ENCODE peak calls at places on chromosomes 7 and 10, in ten cellular contexts. One of them, this sample, is unnamed.

GRCh38 chr7:93115796-93116195 is 2.0 kb downstream of the SAMD9 start:
- DNase-seq in transverse colon: no peak
- DNase-seq in cardiac muscle cell: no peak
- DNase-seq in endothelial cell: no peak
- DNase-seq in CD8-positive, alpha-beta T cell: no peak
- DNase-seq in HCT116: peak; percentile 32
- DNase-seq in vagina: no peak
- DNase-seq in uterus: no peak
- DNase-seq in esophagus squamous epithelium: no peak
- DNase-seq in GM06990: no peak
- DNase-seq in this sample: no peak

GRCh38 chr7:70788276-70788675 is 343.7 kb upstream of the GALNT17 start:
- DNase-seq in GM06990: no peak
- DNase-seq in esophagus squamous epithelium: no peak
- DNase-seq in HCT116: no peak
- DNase-seq in endothelial cell: no peak
- DNase-seq in uterus: no peak
- DNase-seq in transverse colon: no peak
- DNase-seq in cardiac muscle cell: no peak
- DNase-seq in CD8-positive, alpha-beta T cell: no peak
- DNase-seq in vagina: no peak
- DNase-seq in this sample: no peak

GRCh38 chr7:16083931-16084330 is 337.4 kb downstream of the CRPPA start:
- DNase-seq in esophagus squamous epithelium: no peak
- DNase-seq in CD8-positive, alpha-beta T cell: no peak
- DNase-seq in cardiac muscle cell: no peak
- DNase-seq in HCT116: peak; percentile 56
- DNase-seq in endothelial cell: no peak
- DNase-seq in transverse colon: no peak
- DNase-seq in uterus: no peak
- DNase-seq in vagina: no peak
- DNase-seq in GM06990: no peak
- DNase-seq in this sample: no peak

GRCh38 chr7:110539216-110539615 is 551.7 kb upstream of the LRRN3 start:
- DNase-seq in cardiac muscle cell: no peak
- DNase-seq in CD8-positive, alpha-beta T cell: no peak
- DNase-seq in esophagus squamous epithelium: no peak
- DNase-seq in endothelial cell: no peak
- DNase-seq in HCT116: no peak
- DNase-seq in transverse colon: no peak
- DNase-seq in GM06990: no peak
- DNase-seq in uterus: no peak
- DNase-seq in vagina: no peak
- DNase-seq in this sample: no peak

GRCh38 chr10:30431435-30431911 is 2.5 kb upstream of the MAP3K8 start:
- DNase-seq in esophagus squamous epithelium: no peak
- DNase-seq in cardiac muscle cell: no peak
- DNase-seq in uterus: peak; percentile 50
- DNase-seq in transverse colon: peak; percentile 68
- DNase-seq in endothelial cell: no peak
- DNase-seq in HCT116: no peak
- DNase-seq in CD8-positive, alpha-beta T cell: no peak
- DNase-seq in vagina: no peak
- DNase-seq in GM06990: no peak
- DNase-seq in this sample: peak; percentile 41

GRCh38 chr10:107085661-107086525 is 78.6 kb downstream of the SORCS1 start:
- DNase-seq in CD8-positive, alpha-beta T cell: no peak
- DNase-seq in HCT116: no peak
- DNase-seq in vagina: no peak
- DNase-seq in uterus: no peak
- DNase-seq in endothelial cell: no peak
- DNase-seq in transverse colon: no peak
- DNase-seq in GM06990: no peak
- DNase-seq in esophagus squamous epithelium: no peak
- DNase-seq in cardiac muscle cell: no peak
- DNase-seq in this sample: no peak

GRCh38 chr7:34748244-34749039 is 90.4 kb downstream of the NPSR1 start:
- DNase-seq in HCT116: peak; percentile 89
- DNase-seq in CD8-positive, alpha-beta T cell: no peak
- DNase-seq in cardiac muscle cell: no peak
- DNase-seq in GM06990: no peak
- DNase-seq in uterus: no peak
- DNase-seq in esophagus squamous epithelium: no peak
- DNase-seq in endothelial cell: no peak
- DNase-seq in vagina: no peak
- DNase-seq in transverse colon: peak; percentile 80
- DNase-seq in this sample: peak; percentile 81

GRCh38 chr10:2986341-2986933 is 80.9 kb upstream of the PFKP start:
- DNase-seq in GM06990: no peak
- DNase-seq in uterus: no peak
- DNase-seq in endothelial cell: no peak
- DNase-seq in esophagus squamous epithelium: no peak
- DNase-seq in vagina: no peak
- DNase-seq in HCT116: no peak
- DNase-seq in cardiac muscle cell: no peak
- DNase-seq in transverse colon: peak; percentile 49
- DNase-seq in CD8-positive, alpha-beta T cell: no peak
- DNase-seq in this sample: no peak

GRCh38 chr10:59991661-59992060 is 85.3 kb upstream of the CCDC6 start:
- DNase-seq in vagina: no peak
- DNase-seq in esophagus squamous epithelium: no peak
- DNase-seq in GM06990: peak; percentile 5
- DNase-seq in transverse colon: peak; percentile 55
- DNase-seq in HCT116: peak; percentile 56
- DNase-seq in cardiac muscle cell: no peak
- DNase-seq in CD8-positive, alpha-beta T cell: no peak
- DNase-seq in endothelial cell: peak; percentile 4
- DNase-seq in uterus: peak; percentile 20
- DNase-seq in this sample: no peak

GRCh38 chr7:148727501-148728278 is 29.0 kb downstream of the CUL1 start:
- DNase-seq in cardiac muscle cell: no peak
- DNase-seq in CD8-positive, alpha-beta T cell: no peak
- DNase-seq in vagina: no peak
- DNase-seq in uterus: no peak
- DNase-seq in GM06990: no peak
- DNase-seq in endothelial cell: no peak
- DNase-seq in esophagus squamous epithelium: no peak
- DNase-seq in HCT116: no peak
- DNase-seq in transverse colon: no peak
- DNase-seq in this sample: no peak

GRCh38 chr10:1577371-1577770 is 160.0 kb downstream of the ADARB2 start:
- DNase-seq in transverse colon: no peak
- DNase-seq in endothelial cell: no peak
- DNase-seq in HCT116: no peak
- DNase-seq in cardiac muscle cell: no peak
- DNase-seq in vagina: no peak
- DNase-seq in uterus: no peak
- DNase-seq in GM06990: no peak
- DNase-seq in esophagus squamous epithelium: no peak
- DNase-seq in CD8-positive, alpha-beta T cell: no peak
- DNase-seq in this sample: no peak

GRCh38 chr10:102463983-102464382 is 12.6 kb upstream of the C10orf95 start:
- DNase-seq in uterus: no peak
- DNase-seq in CD8-positive, alpha-beta T cell: no peak
- DNase-seq in GM06990: no peak
- DNase-seq in transverse colon: no peak
- DNase-seq in endothelial cell: no peak
- DNase-seq in HCT116: no peak
- DNase-seq in vagina: no peak
- DNase-seq in esophagus squamous epithelium: no peak
- DNase-seq in cardiac muscle cell: no peak
- DNase-seq in this sample: no peak

GRCh38 chr10:82392533-82392932 is 517.5 kb downstream of the NRG3 start:
- DNase-seq in esophagus squamous epithelium: no peak
- DNase-seq in cardiac muscle cell: no peak
- DNase-seq in GM06990: no peak
- DNase-seq in CD8-positive, alpha-beta T cell: no peak
- DNase-seq in uterus: no peak
- DNase-seq in vagina: no peak
- DNase-seq in transverse colon: no peak
- DNase-seq in HCT116: no peak
- DNase-seq in endothelial cell: no peak
- DNase-seq in this sample: no peak

GRCh38 chr7:137074386-137075030 is 206.1 kb downstream of the CHRM2 start:
- DNase-seq in uterus: no peak
- DNase-seq in endothelial cell: no peak
- DNase-seq in vagina: no peak
- DNase-seq in esophagus squamous epithelium: no peak
- DNase-seq in cardiac muscle cell: no peak
- DNase-seq in HCT116: no peak
- DNase-seq in transverse colon: no peak
- DNase-seq in GM06990: no peak
- DNase-seq in CD8-positive, alpha-beta T cell: no peak
- DNase-seq in this sample: no peak

GRCh38 chr10:113153493-113154127 is 203.6 kb downstream of the TCF7L2 start:
- DNase-seq in transverse colon: no peak
- DNase-seq in endothelial cell: no peak
- DNase-seq in CD8-positive, alpha-beta T cell: no peak
- DNase-seq in HCT116: no peak
- DNase-seq in GM06990: no peak
- DNase-seq in uterus: no peak
- DNase-seq in esophagus squamous epithelium: no peak
- DNase-seq in vagina: no peak
- DNase-seq in cardiac muscle cell: no peak
- DNase-seq in this sample: no peak

GRCh38 chr7:101724957-101725356 is 92.5 kb upstream of the CUX1 start:
- DNase-seq in endothelial cell: no peak
- DNase-seq in CD8-positive, alpha-beta T cell: no peak
- DNase-seq in vagina: no peak
- DNase-seq in esophagus squamous epithelium: no peak
- DNase-seq in HCT116: no peak
- DNase-seq in transverse colon: no peak
- DNase-seq in cardiac muscle cell: no peak
- DNase-seq in uterus: no peak
- DNase-seq in GM06990: no peak
- DNase-seq in this sample: no peak

GRCh38 chr7:27192546-27193334 is 7.2 kb downstream of the HOXA13 start:
- DNase-seq in esophagus squamous epithelium: no peak
- DNase-seq in uterus: peak; percentile 57
- DNase-seq in vagina: no peak
- DNase-seq in endothelial cell: no peak
- DNase-seq in CD8-positive, alpha-beta T cell: peak; percentile 48
- DNase-seq in cardiac muscle cell: no peak
- DNase-seq in transverse colon: peak; percentile 63
- DNase-seq in HCT116: no peak
- DNase-seq in GM06990: no peak
- DNase-seq in this sample: no peak

GRCh38 chr10:133616371-133617130 is 10.0 kb downstream of the FRG2B start:
- DNase-seq in esophagus squamous epithelium: no peak
- DNase-seq in endothelial cell: no peak
- DNase-seq in cardiac muscle cell: no peak
- DNase-seq in HCT116: no peak
- DNase-seq in vagina: no peak
- DNase-seq in CD8-positive, alpha-beta T cell: no peak
- DNase-seq in transverse colon: peak; percentile 23
- DNase-seq in uterus: no peak
- DNase-seq in GM06990: no peak
- DNase-seq in this sample: peak; percentile 26

GRCh38 chr10:62248465-62248864 is 20.2 kb downstream of the RTKN2 start:
- DNase-seq in CD8-positive, alpha-beta T cell: no peak
- DNase-seq in HCT116: no peak
- DNase-seq in uterus: no peak
- DNase-seq in GM06990: no peak
- DNase-seq in vagina: no peak
- DNase-seq in esophagus squamous epithelium: no peak
- DNase-seq in transverse colon: no peak
- DNase-seq in cardiac muscle cell: no peak
- DNase-seq in endothelial cell: no peak
- DNase-seq in this sample: no peak

GRCh38 chr7:123208793-123209192 is 9.0 kb upstream of the SLC13A1 start:
- DNase-seq in endothelial cell: no peak
- DNase-seq in GM06990: no peak
- DNase-seq in CD8-positive, alpha-beta T cell: no peak
- DNase-seq in HCT116: peak; percentile 6
- DNase-seq in cardiac muscle cell: peak; percentile 30
- DNase-seq in vagina: no peak
- DNase-seq in esophagus squamous epithelium: no peak
- DNase-seq in uterus: no peak
- DNase-seq in transverse colon: no peak
- DNase-seq in this sample: no peak
- TF ChIP-seq CTCF in endothelial cell: no peak
- TF ChIP-seq CTCF in GM06990: peak; percentile 50
- TF ChIP-seq CTCF in CD8-positive, alpha-beta T cell: no peak
- TF ChIP-seq CTCF in HCT116: peak; percentile 24
- TF ChIP-seq CTCF in cardiac muscle cell: peak; percentile 68
- TF ChIP-seq CTCF in vagina: no peak
- TF ChIP-seq CTCF in esophagus squamous epithelium: no peak
- TF ChIP-seq CTCF in uterus: no peak
- TF ChIP-seq CTCF in transverse colon: peak; percentile 37
- TF ChIP-seq CTCF in this sample: peak; percentile 51

GRCh38 chr7:139389091-139389490 is 29.4 kb downstream of the LUC7L2 start:
- DNase-seq in GM06990: no peak
- DNase-seq in esophagus squamous epithelium: no peak
- DNase-seq in endothelial cell: no peak
- DNase-seq in CD8-positive, alpha-beta T cell: no peak
- DNase-seq in transverse colon: no peak
- DNase-seq in cardiac muscle cell: no peak
- DNase-seq in uterus: no peak
- DNase-seq in vagina: no peak
- DNase-seq in HCT116: no peak
- DNase-seq in this sample: no peak
- TF ChIP-seq CTCF in GM06990: no peak
- TF ChIP-seq CTCF in esophagus squamous epithelium: no peak
- TF ChIP-seq CTCF in endothelial cell: no peak
- TF ChIP-seq CTCF in CD8-positive, alpha-beta T cell: no peak
- TF ChIP-seq CTCF in transverse colon: no peak
- TF ChIP-seq CTCF in cardiac muscle cell: no peak
- TF ChIP-seq CTCF in uterus: no peak
- TF ChIP-seq CTCF in vagina: no peak
- TF ChIP-seq CTCF in HCT116: no peak
- TF ChIP-seq CTCF in this sample: no peak

GRCh38 chr10:37488792-37489657 is 363.6 kb downstream of the ANKRD30A start:
- DNase-seq in HCT116: no peak
- DNase-seq in uterus: no peak
- DNase-seq in vagina: no peak
- DNase-seq in endothelial cell: no peak
- DNase-seq in GM06990: no peak
- DNase-seq in esophagus squamous epithelium: no peak
- DNase-seq in cardiac muscle cell: no peak
- DNase-seq in CD8-positive, alpha-beta T cell: no peak
- DNase-seq in transverse colon: no peak
- DNase-seq in this sample: no peak
- TF ChIP-seq CTCF in HCT116: no peak
- TF ChIP-seq CTCF in uterus: no peak
- TF ChIP-seq CTCF in vagina: no peak
- TF ChIP-seq CTCF in endothelial cell: no peak
- TF ChIP-seq CTCF in GM06990: no peak
- TF ChIP-seq CTCF in esophagus squamous epithelium: no peak
- TF ChIP-seq CTCF in cardiac muscle cell: no peak
- TF ChIP-seq CTCF in CD8-positive, alpha-beta T cell: no peak
- TF ChIP-seq CTCF in transverse colon: no peak
- TF ChIP-seq CTCF in this sample: no peak

GRCh38 chr10:27561362-27561761 is 57.3 kb downstream of the RAB18 start:
- DNase-seq in CD8-positive, alpha-beta T cell: no peak
- DNase-seq in HCT116: no peak
- DNase-seq in transverse colon: no peak
- DNase-seq in cardiac muscle cell: no peak
- DNase-seq in vagina: no peak
- DNase-seq in esophagus squamous epithelium: no peak
- DNase-seq in uterus: no peak
- DNase-seq in endothelial cell: no peak
- DNase-seq in GM06990: no peak
- DNase-seq in this sample: no peak

GRCh38 chr10:27564381-27564780 is 60.3 kb downstream of the RAB18 start:
- DNase-seq in vagina: no peak
- DNase-seq in uterus: no peak
- DNase-seq in transverse colon: no peak
- DNase-seq in GM06990: no peak
- DNase-seq in CD8-positive, alpha-beta T cell: no peak
- DNase-seq in cardiac muscle cell: no peak
- DNase-seq in endothelial cell: no peak
- DNase-seq in HCT116: no peak
- DNase-seq in esophagus squamous epithelium: no peak
- DNase-seq in this sample: no peak

GRCh38 chr10:27558612-27559020 is 54.5 kb downstream of the RAB18 start:
- DNase-seq in esophagus squamous epithelium: no peak
- DNase-seq in HCT116: peak; percentile 58
- DNase-seq in cardiac muscle cell: peak; percentile 89
- DNase-seq in vagina: no peak
- DNase-seq in uterus: peak; percentile 51
- DNase-seq in CD8-positive, alpha-beta T cell: peak; percentile 51
- DNase-seq in transverse colon: peak; percentile 58
- DNase-seq in GM06990: no peak
- DNase-seq in endothelial cell: peak; percentile 47
- DNase-seq in this sample: peak; percentile 21
- TF ChIP-seq CTCF in esophagus squamous epithelium: peak; percentile 61
- TF ChIP-seq CTCF in HCT116: peak; percentile 76
- TF ChIP-seq CTCF in cardiac muscle cell: peak; percentile 68
- TF ChIP-seq CTCF in vagina: peak; percentile 64
- TF ChIP-seq CTCF in uterus: peak; percentile 65
- TF ChIP-seq CTCF in CD8-positive, alpha-beta T cell: peak; percentile 61
- TF ChIP-seq CTCF in transverse colon: peak; percentile 67
- TF ChIP-seq CTCF in GM06990: peak; percentile 67
- TF ChIP-seq CTCF in endothelial cell: peak; percentile 74
- TF ChIP-seq CTCF in this sample: peak; percentile 76